ENCODE peak calls at places on chromosomes 2 and 18, in five cellular contexts. S is HFFc6; U is AG20443; D is NCI-H774; X is stimulated activated CD4-positive, alpha-beta T cell treated with anti-CD3 and anti-CD28 coated beads, Interleukin-1b, Interleukin-23, amount 100 ng/mL, for 24 hours. G is an unnamed sample.

GRCh38 chr2:202750778-202751427 is 116.1 kb downstream of the FAM117B start:
- DNase-seq in U (no peak), D (no peak), X (no peak), S (no peak), G (peak; percentile 3)

GRCh38 chr2:232741972-232742371 is 34.4 kb downstream of the KCNJ13 start:
- DNase-seq in D (no peak), U (no peak), S (no peak), X (no peak), G (no peak)

GRCh38 chr2:226995625-226996041 is 159.8 kb downstream of the RHBDD1 start:
- DNase-seq in S (no peak), D (no peak), X (peak; percentile 25), U (peak; percentile 52), G (peak; percentile 76)

GRCh38 chr18:21004721-21005120 is 106.9 kb downstream of the ROCK1 start:
- DNase-seq in S (peak; percentile 76), U (peak; percentile 72), X (no peak), D (no peak), G (peak; percentile 98)

GRCh38 chr2:172252154-172252553 is 149.5 kb upstream of the DLX2 start:
- DNase-seq in D (no peak), S (no peak), U (no peak), X (no peak), G (no peak)

GRCh38 chr2:58155160-58155778 is 85.9 kb downstream of the FANCL start:
- DNase-seq in X (no peak), D (no peak), U (no peak), S (no peak), G (no peak)

GRCh38 chr2:15084826-15085489 is 452.4 kb downstream of the LRATD1 start:
- DNase-seq in S (no peak), D (no peak), U (no peak), X (no peak), G (no peak)

GRCh38 chr2:8670580-8670979 is 11.3 kb upstream of the ID2 start:
- DNase-seq in S (no peak), D (no peak), X (no peak), U (no peak), G (no peak)

GRCh38 chr2:235106874-235107639 is 155.2 kb downstream of the SH3BP4 start:
- DNase-seq in U (peak; percentile 88), D (peak; percentile 64), S (peak; percentile 63), X (no peak), G (peak; percentile 84)

GRCh38 chr2:19358242-19359020 is at the start of gene OSR1:
- DNase-seq in S (peak; percentile 62), D (peak; percentile 13), U (peak; percentile 91), X (no peak), G (peak; percentile 72)

GRCh38 chr18:10525563-10526210 is at the start of gene NAPG:
- DNase-seq in X (peak; percentile 88), S (peak; percentile 87), U (peak; percentile 100), D (peak; percentile 91), G (peak; percentile 94)

GRCh38 chr2:102033028-102033749 is 41.4 kb downstream of the IL1R2 start:
- DNase-seq in D (no peak), U (peak; percentile 50), X (no peak), S (peak; percentile 37), G (peak; percentile 99)

GRCh38 chr2:169136885-169137534 is 67.6 kb downstream of the DHRS9 start:
- DNase-seq in X (no peak), S (no peak), U (no peak), D (no peak), G (no peak)

GRCh38 chr2:62698653-62699052 is 6.9 kb upstream of the EHBP1 start:
- DNase-seq in U (peak; percentile 20), D (no peak), X (no peak), S (no peak), G (peak; percentile 11)

GRCh38 chr2:20637147-20637546 is 13.8 kb downstream of the HS1BP3 start:
- DNase-seq in S (no peak), D (no peak), U (no peak), X (no peak), G (no peak)

GRCh38 chr18:78557371-78557770 is 422.2 kb upstream of the SALL3 start:
- DNase-seq in U (no peak), D (no peak), X (no peak), S (no peak), G (no peak)

GRCh38 chr2:191255271-191255670 is 10.1 kb downstream of the MYO1B start:
- DNase-seq in X (no peak), S (no peak), U (no peak), D (no peak), G (no peak)

GRCh38 chr18:8976606-8977005 is 125.9 kb upstream of the NDUFV2 start:
- DNase-seq in U (no peak), D (no peak), S (no peak), X (no peak), G (no peak)

GRCh38 chr2:224894356-224894755 is 147.9 kb downstream of the DOCK10 start:
- DNase-seq in X (no peak), D (no peak), S (no peak), U (no peak), G (no peak)

GRCh38 chr18:24185805-24186204 is 46.9 kb downstream of the CABYR start:
- DNase-seq in S (no peak), X (no peak), U (no peak), D (no peak), G (peak; percentile 46)

GRCh38 chr2:86793752-86794151 is 3.0 kb upstream of the CD8A start:
- DNase-seq in D (no peak), S (no peak), X (no peak), U (no peak), G (no peak)

GRCh38 chr18:48805826-48806535 is 144.8 kb downstream of the SMAD7 start:
- DNase-seq in D (no peak), X (no peak), S (no peak), U (no peak), G (no peak)

GRCh38 chr2:237165405-237166276 is 80.0 kb downstream of the COPS8 start:
- DNase-seq in S (peak; percentile 40), X (no peak), D (no peak), U (no peak), G (peak; percentile 70)

GRCh38 chr18:51330148-51330547 is 132.7 kb upstream of the MEX3C start:
- DNase-seq in D (no peak), X (no peak), U (no peak), S (no peak), G (peak; percentile 45)

GRCh38 chr2:183919167-183919566 is 679.2 kb upstream of the ZNF804A start:
- DNase-seq in S (no peak), U (no peak), D (no peak), X (no peak), G (no peak)

GRCh38 chr2:206713770-206714169 is 4.4 kb downstream of the DYTN start:
- DNase-seq in S (no peak), X (no peak), U (no peak), D (no peak), G (no peak)

GRCh38 chr2:239400000-239400831 is 604 bp downstream of the HDAC4 start:
- DNase-seq in U (no peak), X (no peak), S (no peak), D (no peak), G (peak; percentile 18)

GRCh38 chr2:121186261-121186660 is 98.7 kb downstream of the TFCP2L1 start:
- DNase-seq in U (no peak), X (no peak), D (peak; percentile 42), S (no peak), G (no peak)

GRCh38 chr2:120470717-120471060 is 124.8 kb downstream of the INHBB start:
- DNase-seq in X (no peak), S (peak; percentile 17), D (no peak), U (peak; percentile 50), G (no peak)

GRCh38 chr2:219624565-219624964 is 2.9 kb upstream of the SLC4A3 start:
- DNase-seq in U (no peak), D (no peak), S (no peak), X (no peak), G (no peak)

GRCh38 chr2:75022516-75022915 is 64.1 kb downstream of the POLE4 start:
- DNase-seq in S (peak; percentile 27), D (no peak), X (no peak), U (peak; percentile 43), G (peak; percentile 38)

GRCh38 chr2:69514406-69514805 is 77.2 kb upstream of the NFU1 start:
- DNase-seq in D (no peak), S (peak; percentile 63), X (no peak), U (peak; percentile 72), G (peak; percentile 84)

GRCh38 chr2:241289053-241289452 is 26.4 kb downstream of the HDLBP start:
- DNase-seq in U (no peak), S (no peak), X (no peak), D (no peak), G (no peak)

GRCh38 chr2:235561450-235561849 is 67.6 kb downstream of the AGAP1 start:
- DNase-seq in S (no peak), U (no peak), D (no peak), X (no peak), G (no peak)

GRCh38 chr2:176094307-176094706 is 1.8 kb downstream of the HOXD13 start:
- DNase-seq in X (no peak), S (no peak), U (no peak), D (no peak), G (no peak)

GRCh38 chr18:25247725-25248124 is 104.2 kb downstream of the ZNF521 start:
- DNase-seq in D (no peak), U (peak; percentile 23), S (peak; percentile 82), X (no peak), G (no peak)

GRCh38 chr2:10966056-10966455 is 54.3 kb downstream of the KCNF1 start:
- DNase-seq in S (no peak), X (no peak), D (no peak), U (no peak), G (no peak)